ENCODE peak calls at places on chromosomes 7 and 10, in four cellular contexts. M is H1, B is HepG2, O is GM12878. Z is an unnamed sample.

GRCh38 chr7:2002561-2003450 is 229.9 kb downstream of the MAD1L1 start:
- DNase-seq in M (no peak), B (no peak), O (no peak), Z (no peak)

GRCh38 chr10:91887075-91887899 is 22.0 kb downstream of the FGFBP3 start:
- DNase-seq in M (peak; percentile 89), B (peak; percentile 58), O (no peak), Z (peak; percentile 86)

GRCh38 chr10:48695636-48696534 is 11.2 kb downstream of the WDFY4 start:
- DNase-seq in M (no peak), B (no peak), O (no peak), Z (no peak)

GRCh38 chr10:1645896-1646295 is 91.4 kb downstream of the ADARB2 start:
- DNase-seq in M (no peak), B (no peak), O (no peak), Z (no peak)

GRCh38 chr10:122422266-122422980 is 32.0 kb upstream of the ARMS2 start:
- DNase-seq in M (no peak), B (no peak), O (no peak), Z (no peak)

GRCh38 chr10:96370575-96371157 is 11.9 kb upstream of the OPALIN start:
- DNase-seq in M (peak; percentile 43), B (peak; percentile 24), O (no peak), Z (peak; percentile 50)

GRCh38 chr7:17362439-17363095 is 64.1 kb downstream of the AHR start:
- DNase-seq in M (no peak), B (no peak), O (no peak), Z (no peak)

GRCh38 chr7:17289074-17289665 is 9.3 kb upstream of the AHR start:
- DNase-seq in M (no peak), B (no peak), O (no peak), Z (no peak)

GRCh38 chr7:147400926-147401325 is 1189.6 kb upstream of the C7orf33 start:
- DNase-seq in M (no peak), B (no peak), O (no peak), Z (no peak)

GRCh38 chr7:157949711-157950110 is 612.9 kb downstream of the DNAJB6 start:
- DNase-seq in M (no peak), B (no peak), O (no peak), Z (no peak)

GRCh38 chr10:126042906-126043305 is 146.5 kb downstream of the FANK1 start:
- DNase-seq in M (no peak), B (no peak), O (no peak), Z (no peak)

GRCh38 chr7:92723978-92724377 is 112.4 kb downstream of the CDK6 start:
- DNase-seq in M (peak; percentile 39), B (no peak), O (no peak), Z (peak; percentile 79)

GRCh38 chr10:5584895-5585516 is 60.2 kb downstream of the CALML3 start:
- DNase-seq in M (peak; percentile 57), B (peak; percentile 62), O (peak; percentile 41), Z (peak; percentile 62)

GRCh38 chr7:94584113-94584512 is 71.8 kb downstream of the SGCE start:
- DNase-seq in M (no peak), B (peak; percentile 38), O (no peak), Z (no peak)

GRCh38 chr7:134845461-134845860 is 66.0 kb downstream of the CALD1 start:
- DNase-seq in M (no peak), B (peak; percentile 74), O (peak; percentile 7), Z (no peak)

GRCh38 chr7:132531562-132531961 is 44.7 kb downstream of the PLXNA4 start:
- DNase-seq in M (no peak), B (no peak), O (no peak), Z (no peak)

GRCh38 chr10:33347227-33347626 is 12.8 kb upstream of the NRP1 start:
- DNase-seq in M (no peak), B (no peak), O (no peak), Z (no peak)

GRCh38 chr10:92846-93245 is 42.4 kb upstream of the ZMYND11 start:
- DNase-seq in M (no peak), B (no peak), O (no peak), Z (no peak)

GRCh38 chr10:132493756-132494290 is 43.8 kb upstream of the INPP5A start:
- DNase-seq in M (no peak), B (no peak), O (no peak), Z (no peak)

GRCh38 chr10:35789996-35790395 is 147.9 kb upstream of the FZD8 start:
- DNase-seq in M (no peak), B (no peak), O (no peak), Z (no peak)

GRCh38 chr10:10589540-10589939 is 428.1 kb upstream of the CELF2 start:
- DNase-seq in M (no peak), B (no peak), O (no peak), Z (no peak)

GRCh38 chr7:48154792-48155413 is 16.4 kb upstream of the ABCA13 start:
- DNase-seq in M (no peak), B (peak; percentile 73), O (no peak), Z (peak; percentile 39)

GRCh38 chr10:70481831-70482530 is 3.4 kb downstream of the PALD1 start:
- DNase-seq in M (no peak), B (no peak), O (no peak), Z (no peak)

DNA sequence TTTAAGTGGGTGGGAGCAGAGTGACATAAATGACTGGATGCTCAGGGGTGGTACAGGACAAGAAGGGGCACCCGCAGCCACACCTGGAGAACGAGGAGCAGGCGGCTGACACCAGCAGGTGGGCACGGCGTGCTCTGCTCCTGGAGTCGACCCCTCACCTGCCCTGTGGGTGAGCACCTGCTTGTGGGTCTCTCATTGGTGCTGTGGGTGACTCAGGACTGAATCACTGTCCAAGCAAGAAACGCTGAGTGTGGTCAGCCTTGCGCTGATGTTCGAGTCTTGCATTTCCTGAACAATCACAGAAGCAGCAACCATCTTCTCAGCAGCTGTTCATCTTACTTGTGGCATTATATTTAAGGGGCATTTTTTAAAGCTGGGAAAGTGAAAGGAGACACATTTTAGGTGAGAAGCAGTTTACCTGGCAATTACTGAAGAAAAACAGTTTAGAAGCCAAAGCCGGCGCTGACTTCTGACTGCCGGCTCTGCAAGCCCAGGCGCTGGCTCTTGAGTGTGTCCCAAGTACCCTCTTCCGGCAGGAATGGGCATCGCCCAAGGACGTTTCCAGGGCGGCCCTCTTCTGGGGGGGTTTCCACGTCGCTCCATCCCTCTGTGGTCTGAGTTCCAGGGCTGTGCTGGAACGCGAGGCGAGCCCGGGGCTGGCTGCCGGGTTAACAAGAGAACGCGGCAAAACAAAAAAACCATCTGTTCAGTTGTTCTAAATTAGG is 145.2 kb upstream of the PFKP start:
- DNase-seq in M (no peak), B (no peak), O (no peak), Z (no peak)
- TF ChIP-seq ZNF274 in M (no peak), B (no peak), O (no peak), Z (no peak)

GRCh38 chr10:62231371-62231770 is 37.3 kb downstream of the RTKN2 start:
- DNase-seq in M (no peak), B (peak; percentile 6), O (no peak), Z (no peak)

GRCh38 chr10:62231805-62232204 is 36.8 kb downstream of the RTKN2 start:
- DNase-seq in M (no peak), B (peak; percentile 6), O (no peak), Z (no peak)

GRCh38 chr10:62233494-62234283 is 35.0 kb downstream of the RTKN2 start:
- DNase-seq in M (no peak), B (no peak), O (no peak), Z (no peak)

GRCh38 chr10:62234284-62234605 is 34.4 kb downstream of the RTKN2 start:
- DNase-seq in M (no peak), B (no peak), O (no peak), Z (no peak)

GRCh38 chr10:62230344-62231138 is 38.1 kb downstream of the RTKN2 start:
- DNase-seq in M (no peak), B (no peak), O (no peak), Z (no peak)
- H3K9ac ChIP-seq in M (no peak overlapping the region), B (no peak overlapping the region), O (no peak overlapping the region), Z (no peak overlapping the region)

GRCh38 chr7:151351967-151352366 is 10.4 kb downstream of the NUB1 start:
- DNase-seq in M (no peak), B (no peak), O (no peak), Z (no peak)

GRCh38 chr7:151349507-151349853 is 7.9 kb downstream of the NUB1 start:
- DNase-seq in M (no peak), B (no peak), O (no peak), Z (no peak)

GRCh38 chr7:151352512-151352911 is 10.9 kb downstream of the NUB1 start:
- DNase-seq in M (no peak), B (no peak), O (no peak), Z (no peak)

GRCh38 chr7:151348970-151349369 is 7.4 kb downstream of the NUB1 start:
- DNase-seq in M (no peak), B (no peak), O (no peak), Z (no peak)

DNA sequence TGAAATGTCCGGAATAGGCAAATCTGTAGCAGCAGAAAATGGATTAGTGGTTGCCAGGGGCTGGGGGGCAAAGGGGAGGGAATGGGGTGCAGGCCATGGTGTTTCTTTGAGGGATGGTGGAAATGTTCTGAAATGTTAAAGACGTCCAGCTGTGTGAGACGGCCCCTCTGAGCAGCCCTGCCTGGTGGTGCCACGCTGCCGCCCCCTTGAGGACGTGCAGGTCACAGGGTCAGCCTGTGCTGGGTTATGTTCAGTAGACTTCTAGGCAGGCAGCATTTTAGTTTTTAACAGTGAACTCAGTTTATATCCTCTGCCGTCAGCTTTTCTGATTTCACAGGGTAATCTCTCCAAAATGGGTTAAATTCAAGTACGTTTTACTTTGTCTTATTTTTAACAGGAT is 9.4 kb downstream of the NUB1 start:
- DNase-seq in M (no peak), B (no peak), O (no peak), Z (no peak)
- TF ChIP-seq SUZ12 in M (no peak), B (no peak), O (no peak), Z (no peak)

GRCh38 chr7:89200758-89201157 is 405.2 kb upstream of the TEX47 start:
- DNase-seq in M (no peak), B (no peak), O (no peak), Z (no peak)
- TF ChIP-seq ZNF274 in M (no peak), B (no peak), O (no peak), Z (no peak)

DNA sequence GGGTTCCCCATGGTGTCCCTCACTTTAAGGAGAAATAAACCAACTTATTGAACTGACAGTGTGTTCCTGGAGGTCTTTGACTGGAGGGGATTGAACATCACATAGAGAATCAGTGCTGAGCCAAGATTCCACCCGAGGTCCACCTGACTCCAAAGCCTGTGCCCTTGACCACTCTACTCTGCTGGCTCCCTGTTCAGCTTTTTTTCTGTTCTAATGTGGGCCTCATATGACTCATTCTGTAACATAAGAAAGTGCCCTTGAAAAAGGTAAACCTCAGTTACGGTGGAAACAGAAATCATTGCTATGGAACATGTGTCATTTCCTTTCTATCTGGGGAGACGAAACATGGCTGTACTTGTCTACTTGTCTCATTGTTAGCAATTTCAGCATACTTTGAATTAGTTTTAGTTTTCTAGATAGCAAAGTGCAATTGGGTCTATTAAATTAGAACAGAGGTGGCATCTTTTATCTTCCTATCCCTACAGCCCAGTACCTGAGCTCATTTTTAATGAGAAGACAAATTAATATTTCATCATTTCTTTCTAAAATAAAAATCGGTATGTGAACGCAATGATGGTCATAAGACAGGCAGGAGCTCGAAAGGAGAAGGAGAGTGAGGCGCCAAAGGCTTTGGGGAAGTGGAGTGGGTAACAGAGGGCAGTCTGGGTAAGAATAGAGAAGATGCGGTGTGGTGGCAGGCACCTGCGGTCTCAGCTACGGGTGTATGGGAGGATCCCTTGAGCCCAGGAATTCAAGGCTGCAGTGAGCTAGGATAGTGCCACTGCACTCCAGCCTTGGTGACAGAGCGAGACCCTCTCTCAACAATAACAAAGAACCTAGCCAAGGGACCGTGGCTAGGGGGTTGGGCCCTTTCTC is 1.5 kb downstream of the GSDME start:
- DNase-seq in M (no peak), B (peak; percentile 80), O (peak; percentile 84), Z (no peak)
- H3K9ac ChIP-seq in M (no peak overlapping the region), B (peak overlapping the region; percentile 86), O (peak overlapping the region; percentile 75), Z (peak overlapping the region; percentile 54)